ENCODE peak calls at places on chromosomes 5 and 9, in eight cellular contexts. I, S, B, U, V, E, M and W are unnamed samples. For H3K27me3, the result is how much of the 10 kb centered on the place peaks cover.

GRCh38 chr5:107680099-107680498 is 9.4 kb upstream of the EFNA5 start:
- DNase-seq in V (no peak), I (no peak), S (no peak), U (no peak), B (no peak), M (no peak), E (peak), W (no peak)

GRCh38 chr9:35937227-35937626 is 20.7 kb downstream of the OR2S2 start:
- DNase-seq in U (peak), M (no peak), S (no peak), I (no peak), E (no peak), B (peak), V (no peak), W (no peak)

GRCh38 chr5:68482199-68482598 is 266.6 kb downstream of the PIK3R1 start:
- DNase-seq in M (no peak), B (no peak), V (no peak), S (no peak), E (no peak), U (peak), I (no peak), W (no peak)

GRCh38 chr9:4538621-4539020 is 48.4 kb downstream of the SLC1A1 start:
- DNase-seq in S (no peak), I (no peak), M (no peak), E (no peak), V (no peak), B (no peak), U (no peak), W (no peak)

GRCh38 chr5:30620481-30621085 is 572.9 kb upstream of the CDH6 start:
- DNase-seq in V (no peak), I (no peak), B (no peak), M (no peak), S (no peak), E (no peak), U (no peak), W (no peak)

GRCh38 chr5:139655727-139656271 is 7.7 kb downstream of the CXXC5 start:
- DNase-seq in V (peak), I (no peak), S (no peak), M (no peak), B (no peak), U (peak), E (no peak), W (peak)

GRCh38 chr5:135493406-135494180 is 41.4 kb upstream of the TIFAB start:
- DNase-seq in B (peak), U (peak), S (no peak), V (peak), I (no peak), M (peak), E (peak), W (no peak)

GRCh38 chr5:14816999-14817761 is 54.4 kb downstream of the ANKH start:
- DNase-seq in V (no peak), I (no peak), E (peak), U (peak), S (no peak), B (peak), M (peak), W (no peak)

GRCh38 chr5:141003026-141003425 is 36.8 kb downstream of the PCDHAC2 start:
- DNase-seq in M (no peak), E (no peak), I (no peak), U (no peak), V (no peak), S (no peak), B (no peak), W (no peak)

GRCh38 chr5:137148656-137149055 is 350.5 kb downstream of the SPOCK1 start:
- DNase-seq in E (no peak), U (no peak), V (no peak), S (no peak), B (no peak), M (no peak), I (no peak), W (no peak)

GRCh38 chr9:14415947-14416346 is 102.0 kb upstream of the NFIB start:
- DNase-seq in S (no peak), M (peak), V (no peak), B (peak), I (no peak), U (peak), E (peak), W (no peak)

GRCh38 chr9:118882674-118883073 is 486.6 kb downstream of the BRINP1 start:
- DNase-seq in S (no peak), B (no peak), I (no peak), V (no peak), M (no peak), U (no peak), E (no peak), W (no peak)

GRCh38 chr9:111969622-111970021 is 73.0 kb downstream of the UGCG start:
- DNase-seq in M (no peak), S (no peak), V (no peak), I (no peak), U (no peak), E (no peak), B (no peak), W (no peak)

GRCh38 chr5:140116716-140117115 is 2.8 kb downstream of the PURA start:
- DNase-seq in U (no peak), I (no peak), S (no peak), B (no peak), V (no peak), E (no peak), M (no peak), W (no peak)

GRCh38 chr9:136552117-136552685 is 6.4 kb upstream of the NOTCH1 start:
- DNase-seq in E (peak), U (peak), B (peak), V (no peak), I (no peak), S (no peak), M (peak), W (no peak)

GRCh38 chr5:112626079-112626478 is 111.6 kb upstream of the APC start:
- DNase-seq in U (no peak), S (no peak), E (no peak), B (no peak), V (no peak), I (no peak), M (no peak), W (no peak)

GRCh38 chr5:141172381-141173204 is at the start of gene PCDHB7:
- DNase-seq in I (no peak), E (no peak), M (peak), B (no peak), U (peak), S (no peak), V (peak), W (no peak)

GRCh38 chr9:118686940-118687339 is 682.3 kb downstream of the BRINP1 start:
- DNase-seq in V (no peak), U (no peak), I (no peak), S (no peak), B (no peak), E (no peak), M (no peak), W (no peak)

GRCh38 chr9:86859966-86860365 is 87.3 kb downstream of the GAS1 start:
- DNase-seq in B (no peak), E (no peak), I (no peak), S (no peak), V (no peak), U (no peak), M (no peak), W (no peak)

GRCh38 chr9:125829743-125830142 is 82.6 kb downstream of the PBX3 start:
- DNase-seq in I (no peak), U (peak), V (peak), E (no peak), B (no peak), M (peak), S (no peak), W (no peak)

GRCh38 chr5:148910686-148911361 is 84.4 kb downstream of the ADRB2 start:
- DNase-seq in B (peak), U (peak), I (no peak), E (peak), S (peak), V (peak), M (peak), W (peak)

GRCh38 chr9:1939926-1940368 is 75.2 kb upstream of the SMARCA2 start:
- DNase-seq in B (no peak), M (peak), S (peak), I (peak), E (peak), U (peak), V (peak), W (no peak)

GRCh38 chr5:123285122-123286011 is 137.8 kb downstream of the CEP120 start:
- DNase-seq in M (peak), S (no peak), E (no peak), V (no peak), I (no peak), B (peak), U (peak), W (peak)

GRCh38 chr5:60632153-60632552 is 67.8 kb downstream of the DEPDC1B start:
- DNase-seq in V (no peak), B (no peak), E (no peak), S (no peak), U (no peak), I (no peak), M (no peak), W (no peak)

GRCh38 chr5:38556599-38557308 is at the start of gene LIFR:
- DNase-seq in B (peak), M (peak), I (peak), E (peak), U (peak), V (peak), S (peak), W (peak)

GRCh38 chr5:96124589-96124988 is 162.9 kb upstream of the ELL2 start:
- DNase-seq in B (no peak), S (no peak), E (peak), V (no peak), M (no peak), U (peak), I (no peak), W (no peak)

GRCh38 chr5:14922456-14922855 is 50.9 kb upstream of the ANKH start:
- DNase-seq in M (no peak), B (no peak), E (no peak), V (no peak), S (no peak), U (no peak), I (peak), W (no peak)

GRCh38 chr9:734831-735511 is 106.5 kb upstream of the DMRT1 start:
- DNase-seq in S (no peak), V (no peak), M (peak), I (no peak), U (peak), E (no peak), B (peak), W (no peak)

GRCh38 chr9:124347206-124347967 is 67.9 kb downstream of the PSMB7 start:
- DNase-seq in S (no peak), M (no peak), I (no peak), E (no peak), V (peak), U (no peak), B (no peak), W (no peak)

GRCh38 chr9:124349267-124349666 is 66.0 kb downstream of the PSMB7 start:
- DNase-seq in I (no peak), S (no peak), B (no peak), V (no peak), E (no peak), U (no peak), M (no peak), W (no peak)

GRCh38 chr9:124347968-124348358 is 67.3 kb downstream of the PSMB7 start:
- DNase-seq in I (no peak), M (no peak), S (no peak), U (no peak), V (no peak), E (no peak), B (no peak), W (peak)

GRCh38 chr9:124348831-124349230 is 66.4 kb downstream of the PSMB7 start:
- DNase-seq in S (no peak), U (no peak), E (no peak), B (no peak), I (no peak), V (no peak), M (no peak), W (no peak)

GRCh38 chr9:124348363-124348762 is 66.9 kb downstream of the PSMB7 start:
- DNase-seq in V (no peak), B (no peak), S (no peak), E (no peak), U (no peak), M (no peak), I (no peak), W (no peak)
- TF ChIP-seq CTCF in V (no peak), B (no peak), S (no peak), E (no peak), U (no peak), M (no peak), I (no peak), W (no peak)

DNA sequence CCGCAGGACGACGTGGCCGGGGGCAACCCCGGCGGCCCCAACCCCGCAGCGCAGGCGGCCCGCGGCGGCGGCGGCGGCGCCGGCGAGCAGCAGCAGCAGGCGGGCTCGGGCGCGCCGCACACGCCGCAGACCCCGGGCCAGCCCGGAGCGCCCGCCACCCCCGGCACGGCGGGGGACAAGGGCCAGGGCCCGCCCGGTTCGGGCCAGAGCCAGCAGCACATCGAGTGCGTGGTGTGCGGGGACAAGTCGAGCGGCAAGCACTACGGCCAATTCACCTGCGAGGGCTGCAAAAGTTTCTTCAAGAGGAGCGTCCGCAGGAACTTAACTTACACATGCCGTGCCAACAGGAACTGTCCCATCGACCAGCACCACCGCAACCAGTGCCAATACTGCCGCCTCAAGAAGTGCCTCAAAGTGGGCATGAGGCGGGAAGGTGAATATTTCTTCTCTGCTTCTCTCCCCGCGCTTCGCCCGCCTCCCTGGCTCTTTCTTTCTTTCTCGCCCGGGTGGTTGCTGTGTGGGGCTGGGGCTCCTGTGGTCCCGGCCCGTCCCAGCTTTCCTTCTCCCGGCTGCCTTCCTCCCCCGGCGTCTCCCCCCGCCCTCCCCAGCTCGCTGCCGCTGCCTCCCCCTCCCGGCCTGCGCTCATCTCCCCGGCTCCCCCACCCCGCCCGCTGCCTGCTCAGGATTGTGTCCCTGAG is 2.2 kb downstream of the NR2F1 start:
- DNase-seq in S (no peak), E (no peak), M (peak), U (no peak), V (peak), B (no peak), I (peak), W (no peak)
- H3K27me3 ChIP-seq in S (half or more), E (under half), M (half or more), U (under half), V (under half), B (under half), I (under half), W (half or more)

DNA sequence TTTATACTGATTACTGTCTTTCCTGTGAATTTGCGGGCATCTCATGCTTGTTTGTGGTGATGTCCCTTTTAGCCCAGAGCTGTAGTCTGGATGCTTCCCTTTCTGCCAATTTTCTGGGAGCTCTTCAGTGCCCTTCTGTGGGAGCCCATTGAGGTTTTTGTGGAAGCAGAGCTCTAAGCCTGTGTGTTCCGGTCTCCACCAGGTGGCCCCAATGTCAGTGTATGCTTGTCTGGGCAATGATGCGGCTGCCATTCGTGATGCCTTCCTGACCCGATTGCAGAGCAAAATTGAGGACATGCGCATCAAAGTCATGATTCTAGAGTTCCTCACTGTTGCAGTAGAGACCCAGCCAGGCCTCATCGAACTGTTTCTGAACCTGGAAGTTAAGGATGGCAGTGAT is 35.1 kb downstream of the SH3GLB2 start:
- DNase-seq in E (peak), B (no peak), I (no peak), U (no peak), M (peak), V (peak), S (no peak), W (no peak)
- TF ChIP-seq CTCF in E (peak), B (peak), I (peak), U (peak), M (peak), V (peak), S (no peak), W (no peak)

GRCh38 chr9:138008081-138008841 is 130.7 kb downstream of the CACNA1B start:
- DNase-seq in V (no peak), I (peak), M (no peak), E (no peak), U (no peak), S (no peak), B (no peak), W (no peak)

GRCh38 chr9:138006576-138007233 is 129.1 kb downstream of the CACNA1B start:
- DNase-seq in I (no peak), U (no peak), M (no peak), B (no peak), S (no peak), V (no peak), E (no peak), W (peak)

GRCh38 chr9:138007566-138008080 is 130.0 kb downstream of the CACNA1B start:
- DNase-seq in M (no peak), S (no peak), I (no peak), E (no peak), B (no peak), V (no peak), U (no peak), W (peak)

GRCh38 chr9:138009016-138009415 is 131.4 kb downstream of the CACNA1B start:
- DNase-seq in B (no peak), S (no peak), U (no peak), I (peak), M (no peak), V (no peak), E (no peak), W (no peak)

GRCh38 chr9:138003485-138004190 is 126.1 kb downstream of the CACNA1B start:
- DNase-seq in V (no peak), B (no peak), E (no peak), I (no peak), S (no peak), M (no peak), U (no peak), W (no peak)
- H3K27me3 ChIP-seq in V (under half), B (under half), E (under half), I (under half), S (under half), M (under half), U (under half), W (under half)

GRCh38 chr5:132272341-132273210 is 15.1 kb downstream of the PDLIM4 start:
- DNase-seq in E (no peak), U (peak), M (peak), S (peak), B (peak), I (peak), V (peak), W (no peak)
- TF ChIP-seq CTCF in E (peak), U (peak), M (peak), S (peak), B (peak), I (peak), V (peak), W (peak)

GRCh38 chr9:116282598-116282997 is 129.0 kb downstream of the PAPPA start:
- DNase-seq in S (no peak), E (no peak), V (no peak), U (no peak), B (no peak), I (no peak), M (no peak), W (no peak)

GRCh38 chr9:116278326-116278725 is 124.7 kb downstream of the PAPPA start:
- DNase-seq in M (no peak), E (no peak), B (no peak), S (no peak), V (no peak), I (no peak), U (no peak), W (no peak)

GRCh38 chr9:116279230-116279629 is 125.6 kb downstream of the PAPPA start:
- DNase-seq in B (no peak), I (no peak), S (no peak), E (no peak), M (peak), U (no peak), V (no peak), W (no peak)

GRCh38 chr9:116276651-116277121 is 123.1 kb downstream of the PAPPA start:
- DNase-seq in M (no peak), U (no peak), V (no peak), E (no peak), B (peak), S (no peak), I (no peak), W (no peak)

GRCh38 chr9:116280529-116280928 is 126.9 kb downstream of the PAPPA start:
- DNase-seq in E (peak), B (no peak), S (no peak), U (peak), M (no peak), I (no peak), V (no peak), W (no peak)
- H3K27me3 ChIP-seq in E (under half), B (under half), S (under half), U (under half), M (under half), I (under half), V (under half), W (under half)

GRCh38 chr5:66810151-66810550 is 214.0 kb downstream of the MAST4 start:
- DNase-seq in M (no peak), I (no peak), E (no peak), V (no peak), U (no peak), S (no peak), B (no peak), W (no peak)

GRCh38 chr5:66808663-66809062 is 212.5 kb downstream of the MAST4 start:
- DNase-seq in E (no peak), B (no peak), I (no peak), V (no peak), S (no peak), U (no peak), M (no peak), W (no peak)

GRCh38 chr5:66805514-66806430 is 209.6 kb downstream of the MAST4 start:
- DNase-seq in I (no peak), V (no peak), M (no peak), E (peak), B (no peak), U (no peak), S (no peak), W (no peak)

GRCh38 chr5:66810747-66811355 is 214.7 kb downstream of the MAST4 start:
- DNase-seq in I (no peak), B (no peak), M (no peak), E (no peak), S (no peak), U (no peak), V (no peak), W (no peak)

GRCh38 chr5:66807743-66808142 is 211.6 kb downstream of the MAST4 start:
- DNase-seq in B (peak), I (no peak), E (peak), S (peak), M (peak), U (peak), V (peak), W (no peak)
- TF ChIP-seq CTCF in B (peak), I (peak), E (peak), S (peak), M (peak), U (peak), V (peak), W (no peak)

DNA sequence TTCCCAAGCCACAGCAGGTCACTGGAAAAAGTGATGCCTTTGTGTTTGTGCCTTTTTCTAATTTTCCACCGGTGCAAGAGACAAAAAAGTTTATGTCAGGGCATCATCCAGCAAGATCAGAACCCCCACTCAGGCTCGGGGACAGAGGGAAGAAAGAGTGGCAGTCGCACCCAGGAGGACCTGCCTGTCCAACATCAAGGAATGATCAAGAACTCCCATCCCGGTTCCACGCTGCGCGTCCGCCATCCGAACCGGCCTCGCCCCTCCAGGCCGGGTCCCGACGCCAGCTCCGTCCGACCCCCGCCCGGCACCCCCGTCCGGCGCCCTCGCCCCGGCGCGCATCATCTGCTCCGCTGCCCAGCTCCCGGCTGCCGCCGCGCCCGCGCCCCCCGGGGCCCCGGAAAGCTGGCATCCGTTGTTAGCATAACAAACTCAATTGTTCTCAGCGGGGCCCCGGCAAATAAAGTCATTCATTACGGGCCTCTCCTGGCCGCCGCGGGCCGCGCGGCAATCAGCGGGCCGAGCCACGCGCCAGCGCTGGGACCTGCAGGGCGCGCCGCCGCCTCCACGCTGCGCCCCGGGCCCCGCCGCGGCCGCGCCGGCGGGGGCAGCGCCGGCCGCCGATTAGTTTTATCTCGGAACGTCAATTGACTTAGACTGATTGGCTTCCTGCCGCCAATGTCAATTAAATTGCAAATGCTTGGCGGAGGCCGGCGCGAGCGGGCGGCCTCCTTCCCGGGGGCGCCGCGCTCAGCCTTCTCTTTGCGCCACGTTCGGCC is 48.1 kb downstream of the PAX5 start:
- DNase-seq in B (no peak), E (no peak), U (no peak), V (no peak), I (no peak), S (no peak), M (no peak), W (no peak)
- H3K27me3 ChIP-seq in B (half or more), E (under half), U (half or more), V (half or more), I (under half), S (under half), M (half or more), W (half or more)

GRCh38 chr5:179378116-179378440 is 32.8 kb upstream of the ADAMTS2 start:
- DNase-seq in I (no peak), S (no peak), U (no peak), M (no peak), E (no peak), B (no peak), V (no peak), W (no peak)
- TF ChIP-seq CTCF in I (no peak), S (no peak), U (no peak), M (no peak), E (no peak), B (no peak), V (no peak), W (no peak)